ENCODE peak calls at places on chromosome 13, in ten cellular contexts. One of them, this sample, is unnamed.
A peak's percentile ranks its signal among the peaks of the same experiment; 100 is the strongest.

GRCh38 chr13:39417643-39418042 is 185.3 kb downstream of the LHFPL6 start:
- DNase-seq in central memory CD4-positive, alpha-beta T cell: no peak
- DNase-seq in stimulated activated CD4-positive, alpha-beta T cell treated with anti-CD3 and anti-CD28 coated beads, TNF-alpha, amount 100 ng/mL, for 24 hours: no peak
- DNase-seq in mucosa of descending colon: no peak
- DNase-seq in Peyer's patch: no peak
- DNase-seq in brain microvascular endothelial cell: peak; percentile 74
- DNase-seq in Caco-2: no peak
- DNase-seq in upper lobe of right lung: no peak
- DNase-seq in bronchial epithelial cell: peak; percentile 25
- DNase-seq in HS-5: no peak
- DNase-seq in this sample: no peak

GRCh38 chr13:21005193-21005592 is 56.2 kb downstream of the LATS2 start:
- DNase-seq in mucosa of descending colon: no peak
- DNase-seq in Caco-2: no peak
- DNase-seq in stimulated activated CD4-positive, alpha-beta T cell treated with anti-CD3 and anti-CD28 coated beads, TNF-alpha, amount 100 ng/mL, for 24 hours: no peak
- DNase-seq in brain microvascular endothelial cell: no peak
- DNase-seq in Peyer's patch: peak; percentile 30
- DNase-seq in bronchial epithelial cell: no peak
- DNase-seq in HS-5: no peak
- DNase-seq in central memory CD4-positive, alpha-beta T cell: no peak
- DNase-seq in upper lobe of right lung: no peak
- DNase-seq in this sample: no peak

GRCh38 chr13:48233886-48234488 is 981 bp downstream of the ITM2B start:
- DNase-seq in stimulated activated CD4-positive, alpha-beta T cell treated with anti-CD3 and anti-CD28 coated beads, TNF-alpha, amount 100 ng/mL, for 24 hours: no peak
- DNase-seq in Caco-2: no peak
- DNase-seq in bronchial epithelial cell: peak; percentile 42
- DNase-seq in HS-5: no peak
- DNase-seq in brain microvascular endothelial cell: no peak
- DNase-seq in mucosa of descending colon: no peak
- DNase-seq in upper lobe of right lung: no peak
- DNase-seq in Peyer's patch: no peak
- DNase-seq in central memory CD4-positive, alpha-beta T cell: no peak
- DNase-seq in this sample: no peak

GRCh38 chr13:34030782-34031181 is 212.8 kb downstream of the RFC3 start:
- DNase-seq in bronchial epithelial cell: peak; percentile 49
- DNase-seq in Peyer's patch: no peak
- DNase-seq in HS-5: no peak
- DNase-seq in stimulated activated CD4-positive, alpha-beta T cell treated with anti-CD3 and anti-CD28 coated beads, TNF-alpha, amount 100 ng/mL, for 24 hours: no peak
- DNase-seq in brain microvascular endothelial cell: no peak
- DNase-seq in Caco-2: no peak
- DNase-seq in mucosa of descending colon: no peak
- DNase-seq in upper lobe of right lung: no peak
- DNase-seq in central memory CD4-positive, alpha-beta T cell: no peak
- DNase-seq in this sample: no peak

GRCh38 chr13:48660356-48661076 is 6.8 kb downstream of the CYSLTR2 start:
- DNase-seq in Peyer's patch: no peak
- DNase-seq in stimulated activated CD4-positive, alpha-beta T cell treated with anti-CD3 and anti-CD28 coated beads, TNF-alpha, amount 100 ng/mL, for 24 hours: no peak
- DNase-seq in HS-5: no peak
- DNase-seq in bronchial epithelial cell: no peak
- DNase-seq in upper lobe of right lung: no peak
- DNase-seq in central memory CD4-positive, alpha-beta T cell: no peak
- DNase-seq in Caco-2: no peak
- DNase-seq in brain microvascular endothelial cell: no peak
- DNase-seq in mucosa of descending colon: no peak
- DNase-seq in this sample: no peak

GRCh38 chr13:112901951-112902651 is 66.9 kb upstream of the MCF2L start:
- DNase-seq in stimulated activated CD4-positive, alpha-beta T cell treated with anti-CD3 and anti-CD28 coated beads, TNF-alpha, amount 100 ng/mL, for 24 hours: no peak
- DNase-seq in mucosa of descending colon: no peak
- DNase-seq in Peyer's patch: peak; percentile 41
- DNase-seq in Caco-2: no peak
- DNase-seq in upper lobe of right lung: no peak
- DNase-seq in central memory CD4-positive, alpha-beta T cell: no peak
- DNase-seq in bronchial epithelial cell: peak; percentile 14
- DNase-seq in brain microvascular endothelial cell: no peak
- DNase-seq in HS-5: no peak
- DNase-seq in this sample: no peak

GRCh38 chr13:79581870-79582315 is 100.9 kb downstream of the NDFIP2 start:
- DNase-seq in bronchial epithelial cell: no peak
- DNase-seq in stimulated activated CD4-positive, alpha-beta T cell treated with anti-CD3 and anti-CD28 coated beads, TNF-alpha, amount 100 ng/mL, for 24 hours: no peak
- DNase-seq in HS-5: no peak
- DNase-seq in central memory CD4-positive, alpha-beta T cell: no peak
- DNase-seq in Peyer's patch: no peak
- DNase-seq in mucosa of descending colon: no peak
- DNase-seq in Caco-2: no peak
- DNase-seq in brain microvascular endothelial cell: peak; percentile 52
- DNase-seq in upper lobe of right lung: no peak
- DNase-seq in this sample: no peak

GRCh38 chr13:27425151-27425917 is 915 bp downstream of the GTF3A start:
- DNase-seq in central memory CD4-positive, alpha-beta T cell: no peak
- DNase-seq in HS-5: no peak
- DNase-seq in stimulated activated CD4-positive, alpha-beta T cell treated with anti-CD3 and anti-CD28 coated beads, TNF-alpha, amount 100 ng/mL, for 24 hours: no peak
- DNase-seq in Caco-2: no peak
- DNase-seq in upper lobe of right lung: no peak
- DNase-seq in brain microvascular endothelial cell: no peak
- DNase-seq in bronchial epithelial cell: no peak
- DNase-seq in mucosa of descending colon: peak; percentile 21
- DNase-seq in Peyer's patch: no peak
- DNase-seq in this sample: no peak

GRCh38 chr13:31545616-31546015 is 193.7 kb upstream of the RXFP2 start:
- DNase-seq in brain microvascular endothelial cell: no peak
- DNase-seq in central memory CD4-positive, alpha-beta T cell: no peak
- DNase-seq in stimulated activated CD4-positive, alpha-beta T cell treated with anti-CD3 and anti-CD28 coated beads, TNF-alpha, amount 100 ng/mL, for 24 hours: no peak
- DNase-seq in HS-5: no peak
- DNase-seq in bronchial epithelial cell: no peak
- DNase-seq in Caco-2: no peak
- DNase-seq in upper lobe of right lung: no peak
- DNase-seq in Peyer's patch: no peak
- DNase-seq in mucosa of descending colon: no peak
- DNase-seq in this sample: no peak

GRCh38 chr13:55084630-55085029 is 2056.0 kb downstream of the OLFM4 start:
- DNase-seq in mucosa of descending colon: no peak
- DNase-seq in bronchial epithelial cell: no peak
- DNase-seq in Caco-2: no peak
- DNase-seq in brain microvascular endothelial cell: no peak
- DNase-seq in stimulated activated CD4-positive, alpha-beta T cell treated with anti-CD3 and anti-CD28 coated beads, TNF-alpha, amount 100 ng/mL, for 24 hours: no peak
- DNase-seq in upper lobe of right lung: no peak
- DNase-seq in Peyer's patch: no peak
- DNase-seq in central memory CD4-positive, alpha-beta T cell: no peak
- DNase-seq in HS-5: no peak
- DNase-seq in this sample: no peak

GRCh38 chr13:61414686-61415664 is 674 bp downstream of the PCDH20 start:
- DNase-seq in upper lobe of right lung: peak; percentile 86
- DNase-seq in brain microvascular endothelial cell: no peak
- DNase-seq in Caco-2: peak; percentile 44
- DNase-seq in HS-5: no peak
- DNase-seq in stimulated activated CD4-positive, alpha-beta T cell treated with anti-CD3 and anti-CD28 coated beads, TNF-alpha, amount 100 ng/mL, for 24 hours: no peak
- DNase-seq in mucosa of descending colon: peak; percentile 78
- DNase-seq in Peyer's patch: peak; percentile 58
- DNase-seq in central memory CD4-positive, alpha-beta T cell: no peak
- DNase-seq in bronchial epithelial cell: peak; percentile 85
- DNase-seq in this sample: no peak

GRCh38 chr13:52651880-52652169 is 811 bp upstream of the SUGT1 start:
- DNase-seq in bronchial epithelial cell: no peak
- DNase-seq in Caco-2: no peak
- DNase-seq in mucosa of descending colon: no peak
- DNase-seq in upper lobe of right lung: no peak
- DNase-seq in HS-5: no peak
- DNase-seq in brain microvascular endothelial cell: no peak
- DNase-seq in stimulated activated CD4-positive, alpha-beta T cell treated with anti-CD3 and anti-CD28 coated beads, TNF-alpha, amount 100 ng/mL, for 24 hours: no peak
- DNase-seq in central memory CD4-positive, alpha-beta T cell: no peak
- DNase-seq in Peyer's patch: no peak
- DNase-seq in this sample: no peak

GRCh38 chr13:114152285-114152645 is 19.8 kb upstream of the RASA3 start:
- DNase-seq in upper lobe of right lung: peak; percentile 32
- DNase-seq in bronchial epithelial cell: no peak
- DNase-seq in central memory CD4-positive, alpha-beta T cell: no peak
- DNase-seq in Caco-2: no peak
- DNase-seq in stimulated activated CD4-positive, alpha-beta T cell treated with anti-CD3 and anti-CD28 coated beads, TNF-alpha, amount 100 ng/mL, for 24 hours: no peak
- DNase-seq in mucosa of descending colon: no peak
- DNase-seq in Peyer's patch: no peak
- DNase-seq in brain microvascular endothelial cell: no peak
- DNase-seq in HS-5: no peak
- DNase-seq in this sample: no peak

GRCh38 chr13:39498471-39499114 is 104.4 kb downstream of the LHFPL6 start:
- DNase-seq in upper lobe of right lung: no peak
- DNase-seq in Peyer's patch: no peak
- DNase-seq in brain microvascular endothelial cell: no peak
- DNase-seq in Caco-2: no peak
- DNase-seq in mucosa of descending colon: no peak
- DNase-seq in HS-5: no peak
- DNase-seq in stimulated activated CD4-positive, alpha-beta T cell treated with anti-CD3 and anti-CD28 coated beads, TNF-alpha, amount 100 ng/mL, for 24 hours: no peak
- DNase-seq in central memory CD4-positive, alpha-beta T cell: no peak
- DNase-seq in bronchial epithelial cell: no peak
- DNase-seq in this sample: no peak

GRCh38 chr13:41520016-41520698 is 62.8 kb downstream of the RGCC start:
- DNase-seq in HS-5: no peak
- DNase-seq in central memory CD4-positive, alpha-beta T cell: no peak
- DNase-seq in Caco-2: no peak
- DNase-seq in upper lobe of right lung: no peak
- DNase-seq in Peyer's patch: peak; percentile 35
- DNase-seq in mucosa of descending colon: no peak
- DNase-seq in brain microvascular endothelial cell: no peak
- DNase-seq in stimulated activated CD4-positive, alpha-beta T cell treated with anti-CD3 and anti-CD28 coated beads, TNF-alpha, amount 100 ng/mL, for 24 hours: no peak
- DNase-seq in bronchial epithelial cell: no peak
- DNase-seq in this sample: no peak

GRCh38 chr13:112187527-112188297 is 120.8 kb downstream of the SOX1 start:
- DNase-seq in mucosa of descending colon: no peak
- DNase-seq in bronchial epithelial cell: no peak
- DNase-seq in stimulated activated CD4-positive, alpha-beta T cell treated with anti-CD3 and anti-CD28 coated beads, TNF-alpha, amount 100 ng/mL, for 24 hours: no peak
- DNase-seq in central memory CD4-positive, alpha-beta T cell: no peak
- DNase-seq in Peyer's patch: peak; percentile 24
- DNase-seq in Caco-2: no peak
- DNase-seq in brain microvascular endothelial cell: no peak
- DNase-seq in HS-5: no peak
- DNase-seq in upper lobe of right lung: no peak
- DNase-seq in this sample: no peak

GRCh38 chr13:112996671-112997091 is 27.7 kb downstream of the MCF2L start:
- DNase-seq in mucosa of descending colon: peak; percentile 77
- DNase-seq in Peyer's patch: peak; percentile 65
- DNase-seq in stimulated activated CD4-positive, alpha-beta T cell treated with anti-CD3 and anti-CD28 coated beads, TNF-alpha, amount 100 ng/mL, for 24 hours: no peak
- DNase-seq in HS-5: no peak
- DNase-seq in bronchial epithelial cell: no peak
- DNase-seq in Caco-2: no peak
- DNase-seq in central memory CD4-positive, alpha-beta T cell: no peak
- DNase-seq in brain microvascular endothelial cell: no peak
- DNase-seq in upper lobe of right lung: no peak
- DNase-seq in this sample: no peak

GRCh38 chr13:109336730-109337129 is 449.7 kb downstream of the IRS2 start:
- DNase-seq in brain microvascular endothelial cell: peak; percentile 80
- DNase-seq in Peyer's patch: no peak
- DNase-seq in mucosa of descending colon: no peak
- DNase-seq in upper lobe of right lung: no peak
- DNase-seq in stimulated activated CD4-positive, alpha-beta T cell treated with anti-CD3 and anti-CD28 coated beads, TNF-alpha, amount 100 ng/mL, for 24 hours: no peak
- DNase-seq in Caco-2: no peak
- DNase-seq in bronchial epithelial cell: peak; percentile 62
- DNase-seq in central memory CD4-positive, alpha-beta T cell: no peak
- DNase-seq in HS-5: peak; percentile 39
- DNase-seq in this sample: no peak

GRCh38 chr13:49220035-49220855 is at the start of gene MLNR:
- DNase-seq in Peyer's patch: no peak
- DNase-seq in Caco-2: peak; percentile 70
- DNase-seq in central memory CD4-positive, alpha-beta T cell: peak; percentile 31
- DNase-seq in mucosa of descending colon: no peak
- DNase-seq in stimulated activated CD4-positive, alpha-beta T cell treated with anti-CD3 and anti-CD28 coated beads, TNF-alpha, amount 100 ng/mL, for 24 hours: no peak
- DNase-seq in upper lobe of right lung: peak; percentile 68
- DNase-seq in HS-5: no peak
- DNase-seq in brain microvascular endothelial cell: no peak
- DNase-seq in bronchial epithelial cell: no peak
- DNase-seq in this sample: no peak

GRCh38 chr13:43848250-43848649 is 31.3 kb downstream of the CCDC122 start:
- DNase-seq in stimulated activated CD4-positive, alpha-beta T cell treated with anti-CD3 and anti-CD28 coated beads, TNF-alpha, amount 100 ng/mL, for 24 hours: no peak
- DNase-seq in mucosa of descending colon: no peak
- DNase-seq in central memory CD4-positive, alpha-beta T cell: no peak
- DNase-seq in brain microvascular endothelial cell: peak; percentile 15
- DNase-seq in Peyer's patch: no peak
- DNase-seq in Caco-2: no peak
- DNase-seq in HS-5: no peak
- DNase-seq in bronchial epithelial cell: peak; percentile 66
- DNase-seq in upper lobe of right lung: no peak
- DNase-seq in this sample: no peak

GRCh38 chr13:36839981-36840380 is 21.0 kb downstream of the RFXAP start:
- DNase-seq in Peyer's patch: no peak
- DNase-seq in Caco-2: no peak
- DNase-seq in HS-5: no peak
- DNase-seq in central memory CD4-positive, alpha-beta T cell: no peak
- DNase-seq in bronchial epithelial cell: no peak
- DNase-seq in upper lobe of right lung: no peak
- DNase-seq in mucosa of descending colon: no peak
- DNase-seq in brain microvascular endothelial cell: no peak
- DNase-seq in stimulated activated CD4-positive, alpha-beta T cell treated with anti-CD3 and anti-CD28 coated beads, TNF-alpha, amount 100 ng/mL, for 24 hours: no peak
- DNase-seq in this sample: no peak